ENCODE peak calls at places on chromosomes 7 and 10, in seven cellular contexts. M is IMR-90, G is neuronal stem cell, D is mesendoderm, P is H9, I is H1, O is trophoblast cell. K is an unnamed sample.

GRCh38 chr10:99912057-99912456 is 97.7 kb downstream of the DNMBP start:
- DNase-seq in M (no peak), G (no peak), D (no peak), P (no peak), I (no peak), O (no peak), K (no peak)

GRCh38 chr7:28083159-28083997 is 97.2 kb downstream of the JAZF1 start:
- DNase-seq in M (peak; percentile 43), G (no peak), D (no peak), P (no peak), I (no peak), O (peak; percentile 58), K (peak; percentile 78)

GRCh38 chr7:100509213-100509612 is 25.5 kb downstream of the NYAP1 start:
- DNase-seq in M (peak; percentile 83), G (no peak), D (no peak), P (no peak), I (no peak), O (peak; percentile 74), K (no peak)

GRCh38 chr7:142808461-142808801 is 37.7 kb downstream of the PRSS2 start:
- DNase-seq in M (no peak), G (no peak), D (no peak), P (no peak), I (no peak), O (no peak), K (no peak)

GRCh38 chr7:66016131-66016461 is 34.1 kb upstream of the GUSB start:
- DNase-seq in M (peak; percentile 47), G (no peak), D (no peak), P (no peak), I (no peak), O (peak; percentile 31), K (peak; percentile 18)

GRCh38 chr7:40009301-40009700 is 59.2 kb downstream of the CDK13 start:
- DNase-seq in M (no peak), G (no peak), D (no peak), P (no peak), I (no peak), O (no peak), K (no peak)

GRCh38 chr10:35822316-35822715 is 180.2 kb upstream of the FZD8 start:
- DNase-seq in M (peak; percentile 54), G (no peak), D (peak; percentile 97), P (peak; percentile 84), I (peak; percentile 74), O (no peak), K (peak; percentile 76)

GRCh38 chr7:29793507-29793906 is 12.8 kb upstream of the WIPF3 start:
- DNase-seq in M (no peak), G (no peak), D (peak; percentile 96), P (peak; percentile 52), I (no peak), O (no peak), K (no peak)

GRCh38 chr7:129258649-129259389 is 34.0 kb downstream of the AHCYL2 start:
- DNase-seq in M (no peak), G (peak; percentile 89), D (peak; percentile 97), P (peak; percentile 58), I (no peak), O (no peak), K (peak; percentile 19)

GRCh38 chr7:1586126-1586826 is 16.4 kb upstream of the PSMG3 start:
- DNase-seq in M (no peak), G (no peak), D (no peak), P (no peak), I (no peak), O (no peak), K (no peak)

GRCh38 chr7:123871998-123872867 is 27.3 kb downstream of the HYAL4 start:
- DNase-seq in M (peak; percentile 42), G (peak; percentile 46), D (peak; percentile 77), P (peak; percentile 57), I (peak; percentile 58), O (peak; percentile 16), K (peak; percentile 64)

GRCh38 chr7:29217112-29217511 is 22.5 kb downstream of the CHN2 start:
- DNase-seq in M (no peak), G (no peak), D (peak; percentile 79), P (no peak), I (no peak), O (peak; percentile 30), K (peak; percentile 18)

GRCh38 chr10:105149371-105149871 is 508.3 kb downstream of the SORCS3 start:
- DNase-seq in M (no peak), G (no peak), D (no peak), P (no peak), I (no peak), O (no peak), K (no peak)

GRCh38 chr7:28418311-28418710 is 6.0 kb downstream of the CREB5 start:
- DNase-seq in M (peak; percentile 34), G (no peak), D (no peak), P (no peak), I (no peak), O (no peak), K (no peak)

GRCh38 chr7:122663733-122664132 is 35.2 kb downstream of the RNF133 start:
- DNase-seq in M (no peak), G (no peak), D (no peak), P (no peak), I (no peak), O (no peak), K (no peak)

GRCh38 chr7:121795736-121796135 is 77.2 kb upstream of the PTPRZ1 start:
- DNase-seq in M (no peak), G (no peak), D (no peak), P (no peak), I (no peak), O (peak; percentile 64), K (no peak)

GRCh38 chr7:130939285-130940095 is 205.5 kb upstream of the KLF14 start:
- DNase-seq in M (peak; percentile 59), G (no peak), D (no peak), P (no peak), I (no peak), O (no peak), K (no peak)

GRCh38 chr10:48493083-48493871 is 111.6 kb downstream of the ARHGAP22 start:
- DNase-seq in M (no peak), G (no peak), D (no peak), P (peak; percentile 27), I (peak; percentile 42), O (no peak), K (no peak)

GRCh38 chr10:115095758-115096157 is 2.6 kb downstream of the ATRNL1 start:
- DNase-seq in M (no peak), G (no peak), D (no peak), P (no peak), I (no peak), O (no peak), K (no peak)

GRCh38 chr10:4549254-4549653 is 276.8 kb upstream of the AKR1E2 start:
- DNase-seq in M (no peak), G (no peak), D (peak; percentile 50), P (no peak), I (no peak), O (no peak), K (peak; percentile 32)

DNA sequence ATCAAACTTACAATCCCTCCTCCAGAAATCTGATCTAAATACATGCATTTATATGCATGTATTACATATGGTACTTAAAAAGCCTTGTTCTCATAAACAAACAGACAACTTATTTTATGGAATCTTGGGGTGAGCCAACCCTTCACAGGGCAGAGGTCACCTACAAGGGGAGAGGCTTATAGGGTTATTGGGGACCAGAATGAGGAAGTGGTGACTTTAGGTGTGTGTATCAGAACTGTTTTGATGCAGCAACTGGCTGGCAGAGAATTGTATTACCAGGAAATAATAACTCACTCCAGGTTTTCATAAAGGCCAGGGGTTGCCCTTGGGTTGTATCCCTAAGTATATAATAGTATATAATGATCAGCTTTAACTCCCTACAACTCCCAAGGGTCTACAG is 91.1 kb downstream of the SVIL start:
- DNase-seq in M (no peak), G (no peak), D (no peak), P (no peak), I (no peak), O (no peak), K (no peak)
- H2BK5ac ChIP-seq in M (no peak overlapping the region), G (no peak overlapping the region), D (no peak overlapping the region), P (no peak overlapping the region), I (no peak overlapping the region), O (no peak overlapping the region), K (no peak overlapping the region)

GRCh38 chr7:37071124-37071523 is 346.8 kb upstream of the AOAH start:
- DNase-seq in M (no peak), G (no peak), D (no peak), P (no peak), I (no peak), O (no peak), K (no peak)

GRCh38 chr7:37067961-37068536 is 343.8 kb upstream of the AOAH start:
- DNase-seq in M (peak; percentile 7), G (no peak), D (no peak), P (no peak), I (no peak), O (no peak), K (no peak)

GRCh38 chr7:37069336-37069735 is 345.0 kb upstream of the AOAH start:
- DNase-seq in M (no peak), G (no peak), D (no peak), P (no peak), I (no peak), O (no peak), K (no peak)

GRCh38 chr7:37065779-37066271 is 341.5 kb upstream of the AOAH start:
- DNase-seq in M (peak; percentile 44), G (no peak), D (no peak), P (no peak), I (no peak), O (peak; percentile 40), K (peak; percentile 22)

GRCh38 chr7:37068902-37069301 is 344.6 kb upstream of the AOAH start:
- DNase-seq in M (no peak), G (no peak), D (peak; percentile 42), P (no peak), I (no peak), O (no peak), K (no peak)
- H3K4me2 ChIP-seq in M (no peak overlapping the region), G (no peak overlapping the region), D (no peak overlapping the region), P (no peak overlapping the region), I (no peak overlapping the region), O (no peak overlapping the region), K (no peak overlapping the region)

GRCh38 chr7:31416381-31416780 is 75.9 kb upstream of the NEUROD6 start:
- DNase-seq in M (no peak), G (no peak), D (no peak), P (no peak), I (no peak), O (no peak), K (no peak)
- H2BK5ac ChIP-seq in M (no peak overlapping the region), G (no peak overlapping the region), D (no peak overlapping the region), P (no peak overlapping the region), I (no peak overlapping the region), O (no peak overlapping the region), K (no peak overlapping the region)

GRCh38 chr7:79436378-79436777 is 17.1 kb downstream of the MAGI2 start:
- DNase-seq in M (no peak), G (no peak), D (no peak), P (no peak), I (no peak), O (no peak), K (peak; percentile 16)

GRCh38 chr7:79434098-79434497 is 19.4 kb downstream of the MAGI2 start:
- DNase-seq in M (peak; percentile 90), G (no peak), D (no peak), P (no peak), I (no peak), O (no peak), K (peak; percentile 68)

GRCh38 chr7:79430391-79430790 is 23.1 kb downstream of the MAGI2 start:
- DNase-seq in M (no peak), G (no peak), D (no peak), P (no peak), I (no peak), O (no peak), K (no peak)

DNA sequence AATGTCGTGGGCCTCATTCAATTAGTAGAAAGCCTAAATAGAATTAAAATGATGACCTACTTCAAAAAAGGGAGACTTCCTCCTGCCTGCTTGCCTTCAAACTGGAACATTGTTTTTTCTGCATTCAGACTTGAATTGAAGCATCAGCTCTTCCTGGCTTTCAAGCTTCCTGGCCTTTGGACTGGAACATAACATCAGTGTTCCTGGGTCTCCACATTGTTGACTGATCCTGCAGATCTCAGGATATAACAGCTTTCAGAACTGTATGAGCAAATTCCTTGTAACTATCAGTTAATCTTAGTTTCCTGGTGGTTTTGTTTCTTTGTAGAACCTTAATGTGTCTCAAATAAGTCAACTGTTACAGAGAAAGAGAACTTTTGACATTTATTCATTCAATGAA is 18.6 kb downstream of the MAGI2 start:
- DNase-seq in M (no peak), G (no peak), D (no peak), P (no peak), I (no peak), O (no peak), K (peak; percentile 11)
- H3K4me2 ChIP-seq in M (no peak overlapping the region), G (no peak overlapping the region), D (no peak overlapping the region), P (no peak overlapping the region), I (no peak overlapping the region), O (no peak overlapping the region), K (no peak overlapping the region)

K was measured in mesenchymal stem cell.